ENCODE peak calls at places on chromosomes 2 and 18, in five cellular contexts. W, K, S, F and C are unnamed samples.
A peak's percentile ranks its signal among the peaks of the same experiment; 100 is the strongest.

GRCh38 chr2:86783615-86784339 is 6.9 kb downstream of the CD8A start:
- DNase-seq in W (no peak), K (no peak), S (no peak), F (no peak), C (no peak)

GRCh38 chr2:240465765-240466578 is 30.5 kb downstream of the GPC1 start:
- DNase-seq in W (no peak), K (no peak), S (no peak), F (no peak), C (no peak)

GRCh38 chr18:36176739-36177138 is 10.6 kb upstream of the MOCOS start:
- DNase-seq in W (peak; percentile 87), K (no peak), S (no peak), F (no peak), C (no peak)

GRCh38 chr2:230824406-230824978 is 40.2 kb upstream of the ITM2C start:
- DNase-seq in W (peak; percentile 71), K (peak; percentile 71), S (peak; percentile 49), F (peak; percentile 39), C (no peak)

GRCh38 chr2:235793163-235793752 is 299.4 kb downstream of the AGAP1 start:
- DNase-seq in W (peak; percentile 24), K (no peak), S (no peak), F (no peak), C (no peak)

GRCh38 chr2:163644238-163644637 is 91.6 kb downstream of the FIGN start:
- DNase-seq in W (no peak), K (no peak), S (no peak), F (no peak), C (no peak)

GRCh38 chr2:210663574-210663973 is 107.2 kb downstream of the CPS1 start:
- DNase-seq in W (peak; percentile 3), K (no peak), S (no peak), F (no peak), C (no peak)

GRCh38 chr2:199370150-199370780 is 87.5 kb downstream of the SATB2 start:
- DNase-seq in W (no peak), K (no peak), S (no peak), F (no peak), C (no peak)

GRCh38 chr18:9707381-9708056 is 582 bp upstream of the RAB31 start:
- DNase-seq in W (peak; percentile 7), K (no peak), S (no peak), F (no peak), C (no peak)

GRCh38 chr18:34158881-34159690 is 65.6 kb downstream of the NOL4 start:
- DNase-seq in W (peak; percentile 24), K (peak; percentile 87), S (no peak), F (no peak), C (no peak)

GRCh38 chr2:41701231-41701630 is 346.6 kb upstream of the PKDCC start:
- DNase-seq in W (no peak), K (no peak), S (no peak), F (no peak), C (no peak)